ENCODE peak calls at places on chromosomes 13 and 19, in six cellular contexts. Q, I, H, X, Y and J are unnamed samples.
A peak's percentile ranks its signal among the peaks of the same experiment; 100 is the strongest.

GRCh38 chr13:23707674-23708073 is 137.5 kb downstream of the TNFRSF19 start:
- DNase-seq in Q (no peak), X (no peak), H (peak; percentile 57), I (no peak), Y (peak; percentile 55), J (peak; percentile 64)

GRCh38 chr19:38478273-38478971 is 44.9 kb downstream of the RYR1 start:
- DNase-seq in Q (peak; percentile 65), X (no peak), I (no peak), Y (peak; percentile 4), H (peak; percentile 1), J (peak; percentile 5)

GRCh38 chr13:30581582-30581981 is 36.1 kb upstream of the USPL1 start:
- DNase-seq in H (peak; percentile 45), Y (peak; percentile 40), I (no peak), X (no peak), Q (peak; percentile 49), J (peak; percentile 37)

GRCh38 chr19:48630289-48631036 is 6.7 kb downstream of the DBP start:
- DNase-seq in X (peak; percentile 75), Q (peak; percentile 80), Y (peak; percentile 75), H (peak; percentile 63), I (no peak), J (no peak)

GRCh38 chr19:30784850-30785459 is 412.8 kb downstream of the ZNF536 start:
- DNase-seq in X (peak; percentile 73), I (no peak), Y (peak; percentile 19), H (peak; percentile 33), Q (peak; percentile 55), J (peak; percentile 39)

GRCh38 chr13:113077566-113077952 is 28.0 kb upstream of the F7 start:
- DNase-seq in H (no peak), Q (no peak), I (no peak), Y (no peak), X (peak; percentile 36), J (no peak)

GRCh38 chr13:40187836-40188591 is 478.4 kb downstream of the FOXO1 start:
- DNase-seq in Q (no peak), H (no peak), X (no peak), I (no peak), Y (peak; percentile 27), J (no peak)

GRCh38 chr19:5002143-5002542 is 33.2 kb downstream of the KDM4B start:
- DNase-seq in H (peak; percentile 69), I (no peak), Y (peak; percentile 48), X (no peak), Q (no peak), J (peak; percentile 82)

GRCh38 chr13:49436890-49437289 is 7.0 kb downstream of the CAB39L start:
- DNase-seq in I (no peak), Y (peak; percentile 59), H (peak; percentile 86), Q (no peak), X (no peak), J (peak; percentile 79)

GRCh38 chr13:92717857-92718256 is 508.8 kb upstream of the GPC6 start:
- DNase-seq in H (no peak), X (no peak), Q (no peak), Y (no peak), I (no peak), J (no peak)

GRCh38 chr13:48316826-48317510 is 13.4 kb downstream of the RB1 start:
- DNase-seq in I (no peak), Q (no peak), X (no peak), H (no peak), Y (no peak), J (no peak)

GRCh38 chr19:34825212-34825611 is 52.2 kb upstream of the ZNF599 start:
- DNase-seq in Y (no peak), H (no peak), Q (no peak), I (no peak), X (no peak), J (no peak)

GRCh38 chr13:35814573-35814972 is 316.6 kb downstream of the DCLK1 start:
- DNase-seq in X (no peak), I (no peak), H (no peak), Q (no peak), Y (peak; percentile 52), J (no peak)

GRCh38 chr13:24627864-24628418 is 52.3 kb upstream of the ATP12A start:
- DNase-seq in Q (no peak), Y (no peak), I (no peak), X (no peak), H (no peak), J (no peak)

GRCh38 chr19:53916004-53916403 is 6.9 kb downstream of the CACNG7 start:
- DNase-seq in X (no peak), Y (no peak), I (no peak), Q (no peak), H (no peak), J (no peak)

GRCh38 chr19:29211562-29212416 is 1.2 kb downstream of the UQCRFS1 start:
- DNase-seq in H (peak; percentile 25), I (no peak), Y (peak; percentile 38), X (no peak), Q (no peak), J (peak; percentile 50)

GRCh38 chr19:294819-295686 is 3.9 kb upstream of the PLPP2 start:
- DNase-seq in Y (no peak), Q (peak; percentile 80), X (peak; percentile 67), I (no peak), H (peak; percentile 31), J (peak; percentile 10)

GRCh38 chr13:83895994-83896580 is 13.8 kb upstream of the SLITRK1 start:
- DNase-seq in H (no peak), X (no peak), I (peak; percentile 10), Y (no peak), Q (no peak), J (peak; percentile 55)

GRCh38 chr13:100473087-100473486 is 115.5 kb downstream of the GGACT start:
- DNase-seq in I (no peak), H (no peak), Y (no peak), Q (peak; percentile 87), X (no peak), J (no peak)

GRCh38 chr19:14536926-14537692 is 7.7 kb downstream of the TECR start:
- DNase-seq in Q (peak; percentile 95), Y (peak; percentile 95), H (peak; percentile 61), I (no peak), X (peak; percentile 90), J (peak; percentile 68)

GRCh38 chr13:112790735-112791641 is 101.2 kb downstream of the ATP11A start:
- DNase-seq in H (peak; percentile 23), I (no peak), Y (no peak), Q (no peak), X (no peak), J (no peak)

GRCh38 chr19:3073159-3073563 is 10.9 kb upstream of the TLE5 start:
- DNase-seq in H (peak; percentile 68), I (peak; percentile 18), Y (peak; percentile 74), X (no peak), Q (no peak), J (peak; percentile 72)

GRCh38 chr19:4967738-4968461 is 1.0 kb upstream of the KDM4B start:
- DNase-seq in H (peak; percentile 25), Y (peak; percentile 81), X (no peak), Q (peak; percentile 27), I (no peak), J (peak; percentile 78)

GRCh38 chr19:3506384-3507340 is 551 bp downstream of the FZR1 start:
- DNase-seq in H (no peak), Y (no peak), Q (peak; percentile 47), I (no peak), X (peak; percentile 69), J (no peak)

GRCh38 chr13:40440990-40441820 is 225.2 kb downstream of the FOXO1 start:
- DNase-seq in X (peak; percentile 55), Y (peak; percentile 38), H (peak; percentile 56), Q (no peak), I (no peak), J (peak; percentile 69)

GRCh38 chr13:113951246-113951999 is 22.5 kb downstream of the C13orf46 start:
- DNase-seq in I (no peak), H (peak; percentile 69), X (peak; percentile 88), Q (peak; percentile 70), Y (peak; percentile 82), J (peak; percentile 65)

GRCh38 chr13:27018230-27018875 is 153.3 kb downstream of the USP12 start:
- DNase-seq in I (no peak), H (no peak), X (no peak), Y (peak; percentile 84), Q (no peak), J (no peak)

GRCh38 chr19:41225238-41226052 is 6.4 kb downstream of the AXL start:
- DNase-seq in H (peak; percentile 99), Q (peak; percentile 65), I (peak; percentile 97), Y (peak; percentile 99), X (no peak), J (peak; percentile 100)

GRCh38 chr13:77779461-77780272 is 82.2 kb downstream of the SLAIN1 start:
- DNase-seq in Q (peak; percentile 69), Y (peak; percentile 83), X (peak; percentile 43), H (peak; percentile 92), I (peak; percentile 14), J (peak; percentile 86)
- H3K4me3 ChIP-seq in Q (no peak overlapping the region), Y (no peak overlapping the region), X (no peak overlapping the region), H (no peak overlapping the region), I (no peak overlapping the region), J (no peak overlapping the region)

DNA sequence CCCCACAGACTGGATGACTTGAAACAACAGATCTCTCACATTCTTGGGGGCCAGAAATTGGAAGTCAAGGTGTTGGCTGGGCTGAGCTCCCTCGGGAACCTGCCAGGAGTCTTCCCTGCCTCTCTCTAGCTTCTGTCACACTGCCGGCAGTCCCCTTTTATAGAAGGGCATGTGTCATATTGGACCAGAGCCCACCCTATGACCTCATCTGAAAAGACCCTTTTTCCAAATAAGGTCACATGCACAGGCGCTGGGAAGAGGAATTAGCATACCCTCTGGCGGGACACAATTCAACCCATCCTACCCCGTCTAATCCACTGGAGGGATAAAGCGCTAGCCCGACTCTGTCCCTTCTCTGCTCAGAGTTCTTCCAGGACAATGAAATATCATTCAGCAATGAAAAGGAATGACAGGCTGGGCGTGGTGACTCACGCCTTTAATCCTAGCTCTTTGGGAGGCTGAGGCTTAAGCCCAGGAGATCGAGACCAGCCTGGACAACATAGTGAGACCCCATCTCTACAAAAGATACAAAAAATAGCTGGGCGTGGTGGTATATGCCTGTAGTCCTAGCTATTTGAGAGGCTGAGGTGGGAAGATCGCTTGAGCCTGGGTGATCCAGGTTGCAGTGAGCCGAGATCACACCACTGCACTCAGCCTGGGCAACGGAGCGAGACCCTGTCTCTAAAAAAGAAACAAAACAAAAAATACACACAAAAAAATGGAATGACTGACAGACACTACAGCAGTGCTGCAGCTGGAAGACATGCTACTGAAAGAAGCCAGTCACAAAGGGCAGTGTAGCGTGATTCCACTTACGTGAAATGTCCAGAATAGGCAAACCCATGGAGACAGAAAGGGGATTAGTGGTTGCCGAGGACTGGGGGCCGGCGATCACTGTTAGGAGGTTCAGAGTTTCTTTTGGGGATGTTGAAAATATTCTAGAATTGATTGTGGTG is 28.5 kb downstream of the MEIS3 start:
- DNase-seq in I (no peak), Y (no peak), H (no peak), Q (peak; percentile 28), X (no peak), J (no peak)
- H3K4me3 ChIP-seq in I (no peak overlapping the region), Y (no peak overlapping the region), H (no peak overlapping the region), Q (no peak overlapping the region), X (no peak overlapping the region), J (no peak overlapping the region)

DNA sequence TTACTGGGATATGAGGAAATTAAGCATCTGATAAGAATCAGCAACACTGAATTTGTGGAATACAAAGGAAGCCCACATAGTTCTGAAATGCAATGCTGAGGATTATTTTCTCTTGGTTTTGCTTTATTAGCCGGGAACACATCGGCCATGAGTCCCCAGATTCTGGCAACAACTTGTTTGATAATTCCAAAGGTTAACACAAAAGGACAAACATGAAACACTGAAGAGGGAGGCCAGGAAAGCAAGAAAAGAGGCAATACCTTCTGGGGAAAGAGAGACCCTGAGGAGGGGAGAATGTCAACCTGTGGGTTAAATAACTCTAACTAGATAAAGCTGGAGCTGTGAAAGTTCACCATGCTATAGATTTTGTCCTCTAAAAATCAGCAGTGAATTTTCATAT is 285.9 kb downstream of the ITGBL1 start:
- DNase-seq in X (no peak), I (no peak), Q (no peak), Y (no peak), H (no peak), J (no peak)
- H3K4me3 ChIP-seq in X (no peak overlapping the region), I (no peak overlapping the region), Q (no peak overlapping the region), Y (no peak overlapping the region), H (no peak overlapping the region), J (no peak overlapping the region)

GRCh38 chr13:44331912-44332840 is 41.4 kb upstream of the SERP2 start:
- DNase-seq in I (no peak), Y (peak; percentile 86), H (peak; percentile 99), X (no peak), Q (peak; percentile 31), J (peak; percentile 90)
- H3K4me3 ChIP-seq in I (no peak overlapping the region), Y (no peak overlapping the region), H (no peak overlapping the region), X (no peak overlapping the region), Q (no peak overlapping the region), J (no peak overlapping the region)